ENCODE peak calls at places on chromosomes 4 and X, in five cellular contexts. One of them, this sample, is unnamed.
A peak's percentile ranks its signal among the peaks of the same experiment; 100 is the strongest.

GRCh38 chr4:180285796-180286195 is 1957.4 kb upstream of the TENM3 start:
- DNase-seq in D341Med: no peak
- DNase-seq in NCI-H1930: no peak
- DNase-seq in activated T-helper 9 cell treated with anti-CD3 and anti-CD28 coated beads, Interleukin-2, amount 50 U/mL, for 16 hours: no peak
- DNase-seq in left colon: no peak
- DNase-seq in this sample: no peak

GRCh38 chr4:89657931-89658700 is 178.8 kb downstream of the SNCA start:
- DNase-seq in D341Med: peak; percentile 21
- DNase-seq in NCI-H1930: no peak
- DNase-seq in activated T-helper 9 cell treated with anti-CD3 and anti-CD28 coated beads, Interleukin-2, amount 50 U/mL, for 16 hours: no peak
- DNase-seq in left colon: no peak
- DNase-seq in this sample: peak; percentile 19

GRCh38 chrX:25807022-25807421 is 331.1 kb upstream of the MAGEB18 start:
- DNase-seq in D341Med: no peak
- DNase-seq in NCI-H1930: no peak
- DNase-seq in activated T-helper 9 cell treated with anti-CD3 and anti-CD28 coated beads, Interleukin-2, amount 50 U/mL, for 16 hours: no peak
- DNase-seq in left colon: no peak
- DNase-seq in this sample: no peak

GRCh38 chr4:74109116-74109791 is 10.3 kb upstream of the CXCL2 start:
- DNase-seq in D341Med: no peak
- DNase-seq in NCI-H1930: no peak
- DNase-seq in activated T-helper 9 cell treated with anti-CD3 and anti-CD28 coated beads, Interleukin-2, amount 50 U/mL, for 16 hours: no peak
- DNase-seq in left colon: peak; percentile 53
- DNase-seq in this sample: peak; percentile 96

GRCh38 chr4:55107054-55107453 is 18.3 kb downstream of the KDR start:
- DNase-seq in D341Med: no peak
- DNase-seq in NCI-H1930: no peak
- DNase-seq in activated T-helper 9 cell treated with anti-CD3 and anti-CD28 coated beads, Interleukin-2, amount 50 U/mL, for 16 hours: no peak
- DNase-seq in left colon: no peak
- DNase-seq in this sample: no peak

GRCh38 chrX:134545524-134545923 is 85.6 kb downstream of the HPRT1 start:
- DNase-seq in D341Med: no peak
- DNase-seq in NCI-H1930: no peak
- DNase-seq in activated T-helper 9 cell treated with anti-CD3 and anti-CD28 coated beads, Interleukin-2, amount 50 U/mL, for 16 hours: no peak
- DNase-seq in left colon: no peak
- DNase-seq in this sample: no peak

GRCh38 chr4:42917316-42917715 is 24.8 kb downstream of the GRXCR1 start:
- DNase-seq in D341Med: no peak
- DNase-seq in NCI-H1930: no peak
- DNase-seq in activated T-helper 9 cell treated with anti-CD3 and anti-CD28 coated beads, Interleukin-2, amount 50 U/mL, for 16 hours: no peak
- DNase-seq in left colon: no peak
- DNase-seq in this sample: no peak

GRCh38 chrX:21946925-21947641 is 6.6 kb downstream of the SMS start:
- DNase-seq in D341Med: peak; percentile 50
- DNase-seq in NCI-H1930: no peak
- DNase-seq in activated T-helper 9 cell treated with anti-CD3 and anti-CD28 coated beads, Interleukin-2, amount 50 U/mL, for 16 hours: no peak
- DNase-seq in left colon: no peak
- DNase-seq in this sample: no peak

GRCh38 chr4:104942990-104943758 is 203.5 kb upstream of the TET2 start:
- DNase-seq in D341Med: no peak
- DNase-seq in NCI-H1930: no peak
- DNase-seq in activated T-helper 9 cell treated with anti-CD3 and anti-CD28 coated beads, Interleukin-2, amount 50 U/mL, for 16 hours: no peak
- DNase-seq in left colon: no peak
- DNase-seq in this sample: no peak

GRCh38 chr4:81173213-81173612 is 41.8 kb downstream of the PRKG2 start:
- DNase-seq in D341Med: no peak
- DNase-seq in NCI-H1930: no peak
- DNase-seq in activated T-helper 9 cell treated with anti-CD3 and anti-CD28 coated beads, Interleukin-2, amount 50 U/mL, for 16 hours: no peak
- DNase-seq in left colon: no peak
- DNase-seq in this sample: no peak

GRCh38 chrX:71171110-71171801 is 26.6 kb downstream of the NLGN3 start:
- DNase-seq in D341Med: peak; percentile 6
- DNase-seq in NCI-H1930: no peak
- DNase-seq in activated T-helper 9 cell treated with anti-CD3 and anti-CD28 coated beads, Interleukin-2, amount 50 U/mL, for 16 hours: no peak
- DNase-seq in left colon: no peak
- DNase-seq in this sample: no peak

This sample was measured in pulmonary artery endothelial cell.